ENCODE peak calls at places on chromosome 1, in ten cellular contexts. One of them, this sample, is unnamed.

GRCh38 chr1:177305040-177306018 is 134.6 kb downstream of the BRINP2 start:
- DNase-seq in stromal cell of bone marrow: no peak
- DNase-seq in T1000: no peak
- DNase-seq in iPS-NIHi11: no peak
- DNase-seq in RCC 7860: no peak
- DNase-seq in tibial artery: no peak
- DNase-seq in stimulated activated naive CD4-positive, alpha-beta T cell treated with Interleukin-2 at 50 U/mL for 16 hours: no peak
- DNase-seq in H7: no peak
- DNase-seq in cardiac fibroblast: no peak
- DNase-seq in CMK: no peak
- DNase-seq in this sample: no peak

GRCh38 chr1:191707288-191707687 is 451.0 kb upstream of the RGS18 start:
- DNase-seq in stromal cell of bone marrow: no peak
- DNase-seq in T1000: no peak
- DNase-seq in iPS-NIHi11: no peak
- DNase-seq in RCC 7860: no peak
- DNase-seq in tibial artery: no peak
- DNase-seq in stimulated activated naive CD4-positive, alpha-beta T cell treated with Interleukin-2 at 50 U/mL for 16 hours: no peak
- DNase-seq in H7: no peak
- DNase-seq in cardiac fibroblast: peak
- DNase-seq in CMK: no peak
- DNase-seq in this sample: no peak

GRCh38 chr1:201827321-201828281 is 1.4 kb upstream of the IPO9 start:
- DNase-seq in stromal cell of bone marrow: no peak
- DNase-seq in T1000: no peak
- DNase-seq in iPS-NIHi11: no peak
- DNase-seq in RCC 7860: no peak
- DNase-seq in tibial artery: no peak
- DNase-seq in stimulated activated naive CD4-positive, alpha-beta T cell treated with Interleukin-2 at 50 U/mL for 16 hours: no peak
- DNase-seq in H7: no peak
- DNase-seq in cardiac fibroblast: peak
- DNase-seq in CMK: no peak
- DNase-seq in this sample: no peak

GRCh38 chr1:53957231-53957818 is 11.2 kb downstream of the LRRC42 start:
- DNase-seq in stromal cell of bone marrow: no peak
- DNase-seq in T1000: no peak
- DNase-seq in iPS-NIHi11: no peak
- DNase-seq in RCC 7860: peak
- DNase-seq in tibial artery: no peak
- DNase-seq in stimulated activated naive CD4-positive, alpha-beta T cell treated with Interleukin-2 at 50 U/mL for 16 hours: no peak
- DNase-seq in H7: peak
- DNase-seq in cardiac fibroblast: peak
- DNase-seq in CMK: no peak
- DNase-seq in this sample: no peak

GRCh38 chr1:115412286-115412685 is 74.2 kb upstream of the NGF start:
- DNase-seq in stromal cell of bone marrow: peak
- DNase-seq in T1000: no peak
- DNase-seq in iPS-NIHi11: no peak
- DNase-seq in RCC 7860: no peak
- DNase-seq in tibial artery: no peak
- DNase-seq in stimulated activated naive CD4-positive, alpha-beta T cell treated with Interleukin-2 at 50 U/mL for 16 hours: no peak
- DNase-seq in H7: no peak
- DNase-seq in cardiac fibroblast: no peak
- DNase-seq in CMK: no peak
- DNase-seq in this sample: no peak

GRCh38 chr1:95002657-95003432 is 69.9 kb downstream of the ALG14 start:
- DNase-seq in stromal cell of bone marrow: no peak
- DNase-seq in T1000: no peak
- DNase-seq in iPS-NIHi11: peak
- DNase-seq in RCC 7860: no peak
- DNase-seq in tibial artery: no peak
- DNase-seq in stimulated activated naive CD4-positive, alpha-beta T cell treated with Interleukin-2 at 50 U/mL for 16 hours: no peak
- DNase-seq in H7: no peak
- DNase-seq in cardiac fibroblast: peak
- DNase-seq in CMK: no peak
- DNase-seq in this sample: no peak

GRCh38 chr1:23810818-23811420 is 10.4 kb upstream of the GALE start:
- DNase-seq in stromal cell of bone marrow: no peak
- DNase-seq in T1000: no peak
- DNase-seq in iPS-NIHi11: peak
- DNase-seq in RCC 7860: no peak
- DNase-seq in tibial artery: no peak
- DNase-seq in stimulated activated naive CD4-positive, alpha-beta T cell treated with Interleukin-2 at 50 U/mL for 16 hours: peak
- DNase-seq in H7: peak
- DNase-seq in cardiac fibroblast: peak
- DNase-seq in CMK: no peak
- DNase-seq in this sample: peak

GRCh38 chr1:214004014-214004413 is 16.2 kb downstream of the PROX1 start:
- DNase-seq in stromal cell of bone marrow: no peak
- DNase-seq in T1000: no peak
- DNase-seq in iPS-NIHi11: no peak
- DNase-seq in RCC 7860: no peak
- DNase-seq in tibial artery: no peak
- DNase-seq in stimulated activated naive CD4-positive, alpha-beta T cell treated with Interleukin-2 at 50 U/mL for 16 hours: no peak
- DNase-seq in H7: no peak
- DNase-seq in cardiac fibroblast: no peak
- DNase-seq in CMK: no peak
- DNase-seq in this sample: no peak

This sample was measured in substantia nigra.